ENCODE peak calls at places on chromosomes 6 and 20, in seven cellular contexts. J, E, N, C, M, K and B are unnamed samples.
A peak's percentile ranks its signal among the peaks of the same experiment; 100 is the strongest.

GRCh38 chr6:131754088-131754487 is 43.3 kb upstream of the CTAGE9 start:
- DNase-seq in E (peak; percentile 79), N (peak; percentile 62), J (no peak), M (no peak), K (no peak), C (peak; percentile 89), B (peak; percentile 71)

GRCh38 chr6:168774381-168774780 is 333.4 kb downstream of the SMOC2 start:
- DNase-seq in C (no peak), J (no peak), M (no peak), E (peak; percentile 5), K (no peak), N (peak; percentile 2), B (no peak)

GRCh38 chr20:33276303-33277113 is 6.5 kb upstream of the BPIFB1 start:
- DNase-seq in M (no peak), J (no peak), C (no peak), E (no peak), K (no peak), N (no peak), B (no peak)

GRCh38 chr20:45067558-45067957 is 33.4 kb downstream of the KCNS1 start:
- DNase-seq in K (no peak), N (peak; percentile 49), M (peak; percentile 82), J (no peak), C (no peak), E (peak; percentile 57), B (no peak)

GRCh38 chr6:37489697-37490336 is 9.9 kb downstream of the CCDC167 start:
- DNase-seq in E (no peak), C (no peak), M (no peak), K (no peak), J (no peak), N (peak; percentile 34), B (no peak)

GRCh38 chr6:124660185-124660584 is 302.1 kb upstream of the RNF217 start:
- DNase-seq in M (no peak), E (no peak), N (no peak), J (no peak), C (no peak), K (no peak), B (no peak)

GRCh38 chr6:100801036-100801435 is 80.1 kb downstream of the ASCC3 start:
- DNase-seq in K (no peak), C (no peak), J (no peak), N (no peak), M (no peak), E (no peak), B (no peak)

GRCh38 chr20:24453917-24454316 is 15.5 kb upstream of the SYNDIG1 start:
- DNase-seq in C (no peak), N (no peak), K (no peak), J (no peak), E (no peak), M (no peak), B (no peak)

GRCh38 chr20:52747736-52748135 is 224.4 kb upstream of the TSHZ2 start:
- DNase-seq in M (no peak), J (no peak), K (peak; percentile 15), C (no peak), N (peak; percentile 53), E (peak; percentile 10), B (no peak)

GRCh38 chr6:17703256-17703694 is 3.5 kb downstream of the NUP153 start:
- DNase-seq in M (peak; percentile 57), C (peak; percentile 82), J (no peak), E (peak; percentile 83), N (peak; percentile 92), K (no peak), B (peak; percentile 73)

GRCh38 chr20:40970218-40970617 is 58.4 kb upstream of the TOP1 start:
- DNase-seq in K (no peak), N (no peak), M (no peak), E (no peak), C (no peak), J (no peak), B (no peak)

GRCh38 chr6:56642366-56643261 is at the start of gene DST:
- DNase-seq in C (peak; percentile 95), K (no peak), N (peak; percentile 93), J (no peak), E (peak; percentile 96), M (peak; percentile 84), B (peak; percentile 92)

GRCh38 chr6:16256781-16257180 is 18.4 kb downstream of the GMPR start:
- DNase-seq in C (no peak), N (no peak), J (no peak), M (no peak), E (no peak), K (no peak), B (no peak)

GRCh38 chr6:153618371-153619328 is 420.4 kb upstream of the OPRM1 start:
- DNase-seq in M (peak; percentile 40), N (no peak), E (no peak), C (no peak), K (no peak), J (no peak), B (no peak)

GRCh38 chr20:19830351-19830750 is 72.3 kb downstream of the RIN2 start:
- DNase-seq in N (no peak), J (no peak), K (no peak), C (peak; percentile 69), E (no peak), M (peak; percentile 69), B (no peak)

GRCh38 chr20:24445510-24446170 is 23.8 kb upstream of the SYNDIG1 start:
- DNase-seq in K (no peak), N (no peak), E (no peak), C (no peak), M (no peak), J (no peak), B (no peak)

GRCh38 chr20:59636791-59637370 is 32.5 kb downstream of the PHACTR3 start:
- DNase-seq in E (no peak), J (no peak), N (no peak), M (no peak), K (no peak), C (no peak), B (no peak)

GRCh38 chr20:9281770-9282169 is 212.9 kb downstream of the PLCB4 start:
- DNase-seq in K (no peak), N (no peak), M (no peak), J (no peak), C (no peak), E (no peak), B (no peak)

GRCh38 chr20:36623444-36623843 is 17.9 kb downstream of the RAB5IF start:
- DNase-seq in M (no peak), K (no peak), N (no peak), E (no peak), C (no peak), J (no peak), B (no peak)

GRCh38 chr20:16083639-16084280 is 489.5 kb downstream of the KIF16B start:
- DNase-seq in C (no peak), M (no peak), J (no peak), N (no peak), K (no peak), E (no peak), B (no peak)
- H3K9me3 ChIP-seq in C (peaks cover 9% of the 10 kb centered on the region), M (no peaks in the 10 kb centered on the region), J (no peaks in the 10 kb centered on the region), N (no peaks in the 10 kb centered on the region), K (no peaks in the 10 kb centered on the region), E (no peaks in the 10 kb centered on the region), B (peaks cover 11% of the 10 kb centered on the region)

GRCh38 chr6:6587696-6588063 is 840 bp upstream of the LY86 start:
- DNase-seq in C (no peak), M (no peak), K (no peak), E (no peak), N (no peak), J (no peak), B (no peak)

GRCh38 chr6:6590530-6590929 is 2.0 kb downstream of the LY86 start:
- DNase-seq in E (no peak), J (no peak), M (no peak), N (no peak), K (no peak), C (no peak), B (no peak)

GRCh38 chr6:6588064-6588923 is at the start of gene LY86:
- DNase-seq in N (no peak), C (no peak), J (peak; percentile 59), K (no peak), M (no peak), E (no peak), B (no peak)

GRCh38 chr6:6586671-6587526 is 1.6 kb upstream of the LY86 start:
- DNase-seq in K (no peak), E (no peak), M (no peak), J (peak; percentile 60), N (no peak), C (no peak), B (no peak)

GRCh38 chr6:6588924-6589696 is 590 bp downstream of the LY86 start:
- DNase-seq in N (no peak), C (no peak), E (no peak), M (no peak), K (no peak), J (no peak), B (no peak)
- H3K9ac ChIP-seq in N (no peak overlapping the region), C (no peak overlapping the region), E (no peak overlapping the region), M (no peak overlapping the region), K (no peak overlapping the region), J (no peak overlapping the region), B (no peak overlapping the region)

DNA sequence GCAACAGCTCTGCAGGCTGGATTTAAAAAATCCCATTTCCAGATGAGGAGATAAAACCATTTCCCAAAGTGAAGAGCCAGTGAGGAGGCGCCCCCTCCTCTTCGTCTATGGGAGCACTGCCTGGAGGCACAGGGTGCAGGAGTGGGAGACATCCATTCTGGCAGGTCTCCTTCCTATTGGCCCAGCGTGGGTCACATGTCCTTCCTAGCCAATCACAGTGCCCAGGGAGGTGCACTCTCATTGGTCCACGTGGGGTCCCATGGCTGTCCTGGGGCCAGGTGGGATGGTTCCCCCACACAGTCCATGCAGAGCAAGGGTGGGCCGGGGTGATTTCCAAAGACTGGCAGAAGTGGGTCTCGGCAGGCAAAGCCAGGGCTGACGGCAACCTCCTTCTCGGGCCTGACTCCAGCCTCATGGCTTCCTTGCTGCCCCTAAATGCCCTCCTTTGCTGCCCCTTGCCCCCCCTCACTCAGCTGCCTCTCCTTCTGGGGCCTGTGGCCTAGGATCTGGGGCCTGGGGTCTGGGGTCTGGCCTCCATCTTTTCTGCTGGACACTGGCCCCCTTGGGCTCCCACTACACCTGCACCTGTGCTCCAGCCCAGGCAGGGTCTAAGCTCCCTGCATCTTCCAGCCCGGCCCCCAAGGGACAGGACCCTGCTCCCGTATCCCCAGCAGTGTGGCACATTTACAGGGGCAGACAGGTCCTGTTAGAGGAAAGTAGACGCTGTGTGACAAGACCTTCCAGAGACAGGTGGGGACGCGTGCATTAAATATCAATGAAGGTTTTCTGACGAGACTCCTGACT is 231.7 kb downstream of the TAF4 start:
- DNase-seq in N (no peak), J (no peak), E (no peak), M (no peak), C (no peak), K (no peak), B (no peak)
- H3K27me3 ChIP-seq in N (no peaks in the 10 kb centered on the region), J (peaks cover 4% of the 10 kb centered on the region), E (no peaks in the 10 kb centered on the region), M (no peaks in the 10 kb centered on the region), C (no peaks in the 10 kb centered on the region), K (no peaks in the 10 kb centered on the region), B (peaks cover 9% of the 10 kb centered on the region)

GRCh38 chr20:49280463-49281058 is 2.7 kb upstream of the ZNFX1 start:
- DNase-seq in M (peak; percentile 8), N (peak; percentile 21), K (no peak), E (no peak), J (no peak), C (no peak), B (no peak)

GRCh38 chr20:49283176-49283702 is 5.4 kb upstream of the ZNFX1 start:
- DNase-seq in E (no peak), N (no peak), J (no peak), M (no peak), C (no peak), K (no peak), B (no peak)

GRCh38 chr20:49281059-49281912 is 3.4 kb upstream of the ZNFX1 start:
- DNase-seq in N (peak; percentile 31), K (no peak), E (peak; percentile 53), M (peak; percentile 59), J (no peak), C (no peak), B (no peak)

GRCh38 chr20:49282584-49283171 is 4.8 kb upstream of the ZNFX1 start:
- DNase-seq in K (no peak), J (no peak), M (peak; percentile 10), E (no peak), N (peak; percentile 18), C (no peak), B (no peak)

GRCh38 chr20:49281913-49282467 is 4.1 kb upstream of the ZNFX1 start:
- DNase-seq in J (no peak), N (no peak), K (no peak), M (no peak), E (no peak), C (no peak), B (no peak)
- H3K9me3 ChIP-seq in J (peaks cover 63% of the 10 kb centered on the region), N (no peaks in the 10 kb centered on the region), K (peaks cover 64% of the 10 kb centered on the region), M (peaks cover 16% of the 10 kb centered on the region), E (peaks cover 16% of the 10 kb centered on the region), C (peaks cover 25% of the 10 kb centered on the region), B (peaks cover 21% of the 10 kb centered on the region)